ENCODE peak calls at places on chromosomes 3 and 15, in five cellular contexts. One of them, this sample, is unnamed.

GRCh38 chr3:182609575-182610156 is 183.6 kb upstream of the ATP11B start:
- DNase-seq in A549: no peak
- DNase-seq in psoas muscle: no peak
- DNase-seq in K562: no peak
- DNase-seq in IMR-90: no peak
- DNase-seq in this sample: peak; percentile 88

GRCh38 chr3:177439729-177440269 is 242.5 kb upstream of the TBL1XR1 start:
- DNase-seq in psoas muscle: no peak
- DNase-seq in A549: no peak
- DNase-seq in K562: no peak
- DNase-seq in IMR-90: peak; percentile 35
- DNase-seq in this sample: no peak

GRCh38 chr3:133674290-133674912 is 12.7 kb upstream of the TOPBP1 start:
- DNase-seq in K562: no peak
- DNase-seq in A549: no peak
- DNase-seq in psoas muscle: no peak
- DNase-seq in IMR-90: no peak
- DNase-seq in this sample: no peak

GRCh38 chr3:60030982-60031381 is 981.2 kb upstream of the CFAP20DC start:
- DNase-seq in psoas muscle: no peak
- DNase-seq in A549: no peak
- DNase-seq in IMR-90: no peak
- DNase-seq in K562: no peak
- DNase-seq in this sample: no peak

GRCh38 chr3:48405343-48405881 is 24.5 kb downstream of the PLXNB1 start:
- DNase-seq in psoas muscle: no peak
- DNase-seq in K562: no peak
- DNase-seq in A549: no peak
- DNase-seq in IMR-90: no peak
- DNase-seq in this sample: no peak

GRCh38 chr15:39511000-39511914 is 69.6 kb upstream of the THBS1 start:
- DNase-seq in A549: no peak
- DNase-seq in psoas muscle: peak; percentile 78
- DNase-seq in IMR-90: peak; percentile 93
- DNase-seq in K562: peak; percentile 55
- DNase-seq in this sample: peak; percentile 59

GRCh38 chr15:77819271-77819806 is 186.6 kb upstream of the LINGO1 start:
- DNase-seq in IMR-90: no peak
- DNase-seq in psoas muscle: no peak
- DNase-seq in A549: peak; percentile 35
- DNase-seq in K562: no peak
- DNase-seq in this sample: no peak

GRCh38 chr15:52527898-52528464 is 699 bp downstream of the MYO5A start:
- DNase-seq in IMR-90: peak; percentile 33
- DNase-seq in psoas muscle: no peak
- DNase-seq in K562: no peak
- DNase-seq in A549: peak; percentile 64
- DNase-seq in this sample: peak; percentile 68

GRCh38 chr3:170331143-170331542 is 26.4 kb upstream of the SKIL start:
- DNase-seq in IMR-90: no peak
- DNase-seq in K562: peak; percentile 36
- DNase-seq in A549: no peak
- DNase-seq in psoas muscle: no peak
- DNase-seq in this sample: no peak

GRCh38 chr3:173826901-173827609 is 429.5 kb downstream of the NLGN1 start:
- DNase-seq in A549: no peak
- DNase-seq in psoas muscle: no peak
- DNase-seq in IMR-90: peak; percentile 66
- DNase-seq in K562: no peak
- DNase-seq in this sample: no peak

GRCh38 chr3:113263020-113263419 is 51.7 kb downstream of the BOC start:
- DNase-seq in A549: no peak
- DNase-seq in IMR-90: no peak
- DNase-seq in psoas muscle: no peak
- DNase-seq in K562: no peak
- DNase-seq in this sample: peak; percentile 15

GRCh38 chr3:187742351-187743171 is 2.7 kb downstream of the BCL6 start:
- DNase-seq in IMR-90: peak; percentile 45
- DNase-seq in psoas muscle: peak; percentile 74
- DNase-seq in K562: peak; percentile 32
- DNase-seq in A549: no peak
- DNase-seq in this sample: peak; percentile 23

GRCh38 chr15:62619526-62619925 is 423.0 kb upstream of the TPM1 start:
- DNase-seq in psoas muscle: no peak
- DNase-seq in IMR-90: no peak
- DNase-seq in A549: no peak
- DNase-seq in K562: no peak
- DNase-seq in this sample: no peak

GRCh38 chr3:132399054-132399929 is 18.0 kb upstream of the DNAJC13 start:
- DNase-seq in A549: peak; percentile 34
- DNase-seq in IMR-90: peak; percentile 68
- DNase-seq in K562: peak; percentile 45
- DNase-seq in psoas muscle: no peak
- DNase-seq in this sample: peak; percentile 59

GRCh38 chr3:11739712-11740111 is 96.0 kb upstream of the VGLL4 start:
- DNase-seq in A549: no peak
- DNase-seq in psoas muscle: no peak
- DNase-seq in K562: no peak
- DNase-seq in IMR-90: no peak
- DNase-seq in this sample: no peak

GRCh38 chr3:63954182-63954581 is 42.0 kb upstream of the SCAANT1 start:
- DNase-seq in psoas muscle: no peak
- DNase-seq in K562: no peak
- DNase-seq in A549: no peak
- DNase-seq in IMR-90: peak; percentile 48
- DNase-seq in this sample: peak; percentile 52

GRCh38 chr3:127745656-127746399 is 73.1 kb downstream of the ABTB1 start:
- DNase-seq in A549: no peak
- DNase-seq in K562: no peak
- DNase-seq in psoas muscle: no peak
- DNase-seq in IMR-90: no peak
- DNase-seq in this sample: no peak

GRCh38 chr3:99857278-99857677 is 39.6 kb downstream of the CMSS1 start:
- DNase-seq in A549: no peak
- DNase-seq in K562: no peak
- DNase-seq in psoas muscle: no peak
- DNase-seq in IMR-90: no peak
- DNase-seq in this sample: no peak

GRCh38 chr15:40063563-40064011 is 24.6 kb upstream of the SRP14 start:
- DNase-seq in A549: no peak
- DNase-seq in K562: no peak
- DNase-seq in psoas muscle: peak; percentile 90
- DNase-seq in IMR-90: peak; percentile 50
- DNase-seq in this sample: peak; percentile 87

GRCh38 chr3:129233538-129233937 is 15.9 kb upstream of the COPG1 start:
- DNase-seq in IMR-90: no peak
- DNase-seq in K562: no peak
- DNase-seq in psoas muscle: no peak
- DNase-seq in A549: no peak
- DNase-seq in this sample: no peak

GRCh38 chr3:133213942-133214341 is 175.8 kb downstream of the TMEM108 start:
- DNase-seq in IMR-90: no peak
- DNase-seq in A549: no peak
- DNase-seq in K562: peak; percentile 3
- DNase-seq in psoas muscle: no peak
- DNase-seq in this sample: no peak

GRCh38 chr3:126056681-126057546 is 27.0 kb downstream of the SLC41A3 start:
- DNase-seq in K562: peak; percentile 14
- DNase-seq in IMR-90: peak; percentile 2
- DNase-seq in psoas muscle: peak; percentile 87
- DNase-seq in A549: no peak
- DNase-seq in this sample: peak; percentile 55

GRCh38 chr3:100042577-100042981 is 71.7 kb downstream of the FILIP1L start:
- DNase-seq in psoas muscle: no peak
- DNase-seq in A549: no peak
- DNase-seq in K562: no peak
- DNase-seq in IMR-90: peak; percentile 64
- DNase-seq in this sample: no peak

GRCh38 chr3:69108813-69109212 is 13.6 kb downstream of the LMOD3 start:
- DNase-seq in A549: no peak
- DNase-seq in K562: peak; percentile 20
- DNase-seq in IMR-90: no peak
- DNase-seq in psoas muscle: no peak
- DNase-seq in this sample: no peak

GRCh38 chr15:64232400-64232799 is 69.6 kb upstream of the PPIB start:
- DNase-seq in A549: peak; percentile 46
- DNase-seq in K562: peak; percentile 57
- DNase-seq in IMR-90: peak; percentile 83
- DNase-seq in psoas muscle: no peak
- DNase-seq in this sample: peak; percentile 28

GRCh38 chr15:95644476-95644875 is 686.0 kb upstream of the NR2F2 start:
- DNase-seq in psoas muscle: no peak
- DNase-seq in K562: peak; percentile 35
- DNase-seq in A549: no peak
- DNase-seq in IMR-90: no peak
- DNase-seq in this sample: no peak

GRCh38 chr3:68764554-68764953 is 167.8 kb downstream of the TAFA4 start:
- DNase-seq in IMR-90: no peak
- DNase-seq in K562: no peak
- DNase-seq in psoas muscle: no peak
- DNase-seq in A549: no peak
- DNase-seq in this sample: no peak

GRCh38 chr15:77546050-77546501 is 86.6 kb downstream of the LINGO1 start:
- DNase-seq in A549: peak; percentile 46
- DNase-seq in IMR-90: peak; percentile 92
- DNase-seq in K562: peak; percentile 57
- DNase-seq in psoas muscle: no peak
- DNase-seq in this sample: peak; percentile 44

GRCh38 chr3:89467886-89468479 is 360.6 kb downstream of the EPHA3 start:
- DNase-seq in A549: no peak
- DNase-seq in psoas muscle: no peak
- DNase-seq in IMR-90: no peak
- DNase-seq in K562: no peak
- DNase-seq in this sample: no peak

GRCh38 chr15:45573961-45574629 is 13.1 kb upstream of the BLOC1S6 start:
- DNase-seq in psoas muscle: no peak
- DNase-seq in IMR-90: no peak
- DNase-seq in K562: peak; percentile 45
- DNase-seq in A549: no peak
- DNase-seq in this sample: no peak

DNA sequence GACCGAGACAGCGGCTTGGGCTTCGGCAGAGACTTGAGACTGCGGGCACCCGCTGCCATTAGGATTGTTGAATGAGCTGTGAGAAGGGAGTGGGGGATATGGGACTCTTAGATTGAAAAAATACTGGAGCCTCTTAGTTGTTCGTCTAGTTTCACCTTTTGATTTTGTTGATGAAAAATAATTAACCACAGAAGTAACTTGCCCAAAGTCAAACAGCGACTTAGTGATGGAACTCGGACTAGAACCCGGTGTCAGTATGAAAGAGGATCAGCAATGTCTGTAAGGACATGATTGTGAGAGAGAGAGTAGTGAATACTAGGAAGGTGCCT is 510 bp upstream of the GOLGB1 start:
- DNase-seq in K562: no peak
- DNase-seq in A549: no peak
- DNase-seq in psoas muscle: no peak
- DNase-seq in IMR-90: no peak
- DNase-seq in this sample: no peak
- H3K27ac ChIP-seq in K562: peak overlapping the region; percentile 40
- H3K27ac ChIP-seq in A549: peak overlapping the region; percentile 66
- H3K27ac ChIP-seq in psoas muscle: peak overlapping the region; percentile 98
- H3K27ac ChIP-seq in IMR-90: peak overlapping the region; percentile 43
- H3K27ac ChIP-seq in this sample: peak overlapping the region; percentile 88

DNA sequence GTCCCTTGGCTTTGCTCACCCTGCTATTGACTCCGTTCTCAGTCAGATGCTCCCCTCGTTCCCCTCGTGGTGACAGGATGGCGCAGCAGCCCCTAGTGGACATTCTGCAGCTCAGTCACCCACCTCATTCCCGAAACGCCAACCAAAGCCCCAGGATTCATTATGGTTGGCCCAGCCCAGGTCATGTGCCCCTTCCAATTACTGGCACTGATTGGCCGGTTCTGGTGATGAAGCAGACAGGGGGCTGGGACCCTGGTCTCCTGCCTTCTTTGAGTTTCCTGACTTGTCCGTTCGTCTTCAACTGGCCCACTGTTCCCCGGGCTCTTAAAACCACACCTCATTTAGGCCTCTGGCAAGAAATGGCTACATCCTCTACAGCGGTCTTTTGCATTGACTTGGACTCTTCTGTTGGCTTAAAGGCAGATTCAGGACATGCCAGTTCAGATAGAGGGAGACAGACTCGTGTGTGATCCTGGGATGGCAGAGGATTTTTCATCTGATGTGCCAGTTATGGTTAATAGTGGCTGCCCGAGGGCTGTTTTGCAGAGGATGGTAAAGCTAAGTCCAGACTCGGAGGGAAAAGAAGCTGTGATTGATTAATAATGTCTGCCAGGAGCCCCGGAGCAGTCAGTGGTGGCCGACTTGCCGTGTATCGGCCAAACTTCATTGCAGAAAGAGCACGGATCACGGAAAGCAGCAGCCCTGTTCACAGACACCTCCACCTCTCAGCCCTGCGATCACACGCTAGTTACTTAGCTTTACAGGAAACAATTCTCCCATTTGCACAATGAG is 37.8 kb downstream of the LSM3 start:
- DNase-seq in IMR-90: no peak
- DNase-seq in psoas muscle: peak; percentile 75
- DNase-seq in K562: peak; percentile 50
- DNase-seq in A549: no peak
- DNase-seq in this sample: no peak
- TF ChIP-seq CTCF in IMR-90: no peak
- TF ChIP-seq CTCF in psoas muscle: peak; percentile 49
- TF ChIP-seq CTCF in K562: peak; percentile 70
- TF ChIP-seq CTCF in A549: no peak
- TF ChIP-seq CTCF in this sample: no peak

GRCh38 chr15:59364238-59364637 is 8.4 kb downstream of the MYO1E start:
- DNase-seq in A549: no peak
- DNase-seq in IMR-90: peak; percentile 66
- DNase-seq in psoas muscle: no peak
- DNase-seq in K562: no peak
- DNase-seq in this sample: no peak

GRCh38 chr15:59362339-59362738 is 10.3 kb downstream of the MYO1E start:
- DNase-seq in IMR-90: no peak
- DNase-seq in A549: no peak
- DNase-seq in psoas muscle: no peak
- DNase-seq in K562: no peak
- DNase-seq in this sample: no peak

GRCh38 chr15:59367022-59367451 is 5.6 kb downstream of the MYO1E start:
- DNase-seq in IMR-90: no peak
- DNase-seq in psoas muscle: no peak
- DNase-seq in K562: no peak
- DNase-seq in A549: no peak
- DNase-seq in this sample: peak; percentile 48

GRCh38 chr15:59369597-59369996 is 3.1 kb downstream of the MYO1E start:
- DNase-seq in K562: no peak
- DNase-seq in A549: no peak
- DNase-seq in IMR-90: no peak
- DNase-seq in psoas muscle: no peak
- DNase-seq in this sample: peak; percentile 48

GRCh38 chr15:59366368-59367021 is 6.2 kb downstream of the MYO1E start:
- DNase-seq in psoas muscle: no peak
- DNase-seq in IMR-90: no peak
- DNase-seq in A549: no peak
- DNase-seq in K562: no peak
- DNase-seq in this sample: no peak
- H3K27ac ChIP-seq in psoas muscle: no peak overlapping the region
- H3K27ac ChIP-seq in IMR-90: no peak overlapping the region
- H3K27ac ChIP-seq in A549: peak overlapping the region; percentile 43
- H3K27ac ChIP-seq in K562: no peak overlapping the region
- H3K27ac ChIP-seq in this sample: peak overlapping the region; percentile 76

GRCh38 chr3:50517721-50518206 is 14.3 kb upstream of the CACNA2D2 start:
- DNase-seq in psoas muscle: no peak
- DNase-seq in IMR-90: no peak
- DNase-seq in A549: no peak
- DNase-seq in K562: no peak
- DNase-seq in this sample: no peak
- TF ChIP-seq CTCF in psoas muscle: no peak
- TF ChIP-seq CTCF in IMR-90: no peak
- TF ChIP-seq CTCF in A549: no peak
- TF ChIP-seq CTCF in K562: no peak
- TF ChIP-seq CTCF in this sample: no peak